ENCODE peak calls at places on chromosomes 12 and 14, in six cellular contexts. One of them, this sample, is unnamed.
A peak's percentile ranks its signal among the peaks of the same experiment; 100 is the strongest.

GRCh38 chr12:131923260-131923659 is 5.8 kb upstream of the PUS1 start:
- DNase-seq in astrocyte of the hippocampus: no peak
- DNase-seq in NCI-H345: no peak
- DNase-seq in stimulated activated CD8-positive, alpha-beta memory T cell treated with anti-CD3 and anti-CD28 coated beads, Interleukin-7, amount 100 ng/mL, for 24 hours: no peak
- DNase-seq in endothelial cell: no peak
- DNase-seq in H7: peak; percentile 50
- DNase-seq in this sample: no peak

GRCh38 chr14:37172024-37172869 is at the start of gene SLC25A21:
- DNase-seq in H7: peak; percentile 82
- DNase-seq in endothelial cell: peak; percentile 72
- DNase-seq in astrocyte of the hippocampus: peak; percentile 89
- DNase-seq in stimulated activated CD8-positive, alpha-beta memory T cell treated with anti-CD3 and anti-CD28 coated beads, Interleukin-7, amount 100 ng/mL, for 24 hours: no peak
- DNase-seq in NCI-H345: peak; percentile 84
- DNase-seq in this sample: peak; percentile 61

GRCh38 chr14:100100032-100100405 is 34.8 kb downstream of the EVL start:
- DNase-seq in stimulated activated CD8-positive, alpha-beta memory T cell treated with anti-CD3 and anti-CD28 coated beads, Interleukin-7, amount 100 ng/mL, for 24 hours: no peak
- DNase-seq in astrocyte of the hippocampus: no peak
- DNase-seq in H7: no peak
- DNase-seq in NCI-H345: no peak
- DNase-seq in endothelial cell: no peak
- DNase-seq in this sample: no peak

GRCh38 chr12:106771425-106771824 is 3.1 kb upstream of the RIC8B start:
- DNase-seq in astrocyte of the hippocampus: no peak
- DNase-seq in H7: no peak
- DNase-seq in stimulated activated CD8-positive, alpha-beta memory T cell treated with anti-CD3 and anti-CD28 coated beads, Interleukin-7, amount 100 ng/mL, for 24 hours: no peak
- DNase-seq in NCI-H345: no peak
- DNase-seq in endothelial cell: no peak
- DNase-seq in this sample: no peak

GRCh38 chr14:37594916-37595808 is at the start of the genes FOXA1 and TTC6:
- DNase-seq in endothelial cell: peak; percentile 43
- DNase-seq in astrocyte of the hippocampus: peak; percentile 43
- DNase-seq in NCI-H345: peak; percentile 96
- DNase-seq in H7: peak; percentile 89
- DNase-seq in stimulated activated CD8-positive, alpha-beta memory T cell treated with anti-CD3 and anti-CD28 coated beads, Interleukin-7, amount 100 ng/mL, for 24 hours: no peak
- DNase-seq in this sample: peak; percentile 73

GRCh38 chr12:80186727-80187217 is 87.4 kb downstream of the OTOGL start:
- DNase-seq in stimulated activated CD8-positive, alpha-beta memory T cell treated with anti-CD3 and anti-CD28 coated beads, Interleukin-7, amount 100 ng/mL, for 24 hours: no peak
- DNase-seq in NCI-H345: peak; percentile 58
- DNase-seq in endothelial cell: peak; percentile 59
- DNase-seq in H7: peak; percentile 40
- DNase-seq in astrocyte of the hippocampus: peak; percentile 94
- DNase-seq in this sample: no peak

GRCh38 chr14:53934778-53935414 is 21.7 kb downstream of the BMP4 start:
- DNase-seq in H7: no peak
- DNase-seq in astrocyte of the hippocampus: no peak
- DNase-seq in stimulated activated CD8-positive, alpha-beta memory T cell treated with anti-CD3 and anti-CD28 coated beads, Interleukin-7, amount 100 ng/mL, for 24 hours: no peak
- DNase-seq in endothelial cell: no peak
- DNase-seq in NCI-H345: no peak
- DNase-seq in this sample: no peak

GRCh38 chr14:53368714-53369191 is 215.6 kb upstream of the DDHD1 start:
- DNase-seq in H7: no peak
- DNase-seq in NCI-H345: no peak
- DNase-seq in stimulated activated CD8-positive, alpha-beta memory T cell treated with anti-CD3 and anti-CD28 coated beads, Interleukin-7, amount 100 ng/mL, for 24 hours: no peak
- DNase-seq in astrocyte of the hippocampus: peak; percentile 41
- DNase-seq in endothelial cell: no peak
- DNase-seq in this sample: no peak

GRCh38 chr14:31300883-31301282 is 93.3 kb upstream of the HECTD1 start:
- DNase-seq in astrocyte of the hippocampus: no peak
- DNase-seq in NCI-H345: no peak
- DNase-seq in stimulated activated CD8-positive, alpha-beta memory T cell treated with anti-CD3 and anti-CD28 coated beads, Interleukin-7, amount 100 ng/mL, for 24 hours: no peak
- DNase-seq in H7: no peak
- DNase-seq in endothelial cell: no peak
- DNase-seq in this sample: no peak

GRCh38 chr14:93648440-93649168 is 139.7 kb downstream of the PRIMA1 start:
- DNase-seq in NCI-H345: peak; percentile 6
- DNase-seq in endothelial cell: peak; percentile 36
- DNase-seq in stimulated activated CD8-positive, alpha-beta memory T cell treated with anti-CD3 and anti-CD28 coated beads, Interleukin-7, amount 100 ng/mL, for 24 hours: peak; percentile 2
- DNase-seq in H7: peak; percentile 51
- DNase-seq in astrocyte of the hippocampus: peak; percentile 2
- DNase-seq in this sample: no peak

GRCh38 chr12:77830502-77830901 is at the start of gene NAV3:
- DNase-seq in endothelial cell: no peak
- DNase-seq in astrocyte of the hippocampus: peak; percentile 11
- DNase-seq in H7: no peak
- DNase-seq in stimulated activated CD8-positive, alpha-beta memory T cell treated with anti-CD3 and anti-CD28 coated beads, Interleukin-7, amount 100 ng/mL, for 24 hours: no peak
- DNase-seq in NCI-H345: no peak
- DNase-seq in this sample: no peak

This sample was measured in H1.